ENCODE peak calls at places on chromosomes 16 and 17, in ten cellular contexts. W is NCI-H1105; L is T-helper 2 cell; D is heart right ventricle; B is anterior cingulate cortex; X is A172; T is endothelial cell; Y is HuH-7.5; F is activated CD8-positive, alpha-beta memory T cell treated with anti-CD3 and anti-CD28 coated beads for 1 hour; H is aorta. M is an unnamed sample.

GRCh38 chr17:1002771-1003555 is 6.0 kb downstream of the TIMM22 start:
- DNase-seq in L (no peak), W (no peak), Y (no peak), F (no peak), B (peak), X (no peak), D (no peak), H (no peak), T (no peak), M (no peak)

GRCh38 chr16:31085873-31086628 is 2.7 kb downstream of the PRSS53 start:
- DNase-seq in X (no peak), F (no peak), Y (no peak), H (no peak), L (no peak), W (no peak), T (no peak), B (no peak), D (no peak), M (no peak)

GRCh38 chr16:88804173-88804551 is 573 bp downstream of the CDT1 start:
- DNase-seq in F (no peak), D (no peak), Y (no peak), B (no peak), T (no peak), W (no peak), H (no peak), L (no peak), X (no peak), M (no peak)

GRCh38 chr16:13176711-13177110 is 275.3 kb downstream of the SHISA9 start:
- DNase-seq in B (no peak), T (no peak), L (no peak), D (no peak), H (no peak), X (peak), W (no peak), F (no peak), Y (no peak), M (no peak)

GRCh38 chr17:55005520-55005919 is 37.0 kb downstream of the STXBP4 start:
- DNase-seq in D (no peak), H (no peak), W (no peak), F (no peak), Y (no peak), B (no peak), L (no peak), X (peak), T (no peak), M (no peak)

GRCh38 chr17:77349976-77350830 is 209.4 kb downstream of the SEC14L1 start:
- DNase-seq in T (no peak), D (no peak), F (no peak), X (no peak), Y (no peak), W (no peak), H (no peak), L (no peak), B (no peak), M (no peak)

GRCh38 chr17:75047398-75048098 is 523 bp downstream of the KCTD2 start:
- DNase-seq in X (no peak), Y (no peak), D (peak), B (no peak), W (no peak), H (peak), L (peak), F (peak), T (peak), M (no peak)

GRCh38 chr17:15180121-15180561 is 85.0 kb downstream of the PMP22 start:
- DNase-seq in H (no peak), X (no peak), Y (no peak), W (no peak), L (no peak), B (peak), T (no peak), F (no peak), D (no peak), M (no peak)

GRCh38 chr16:50585331-50585776 is 37.2 kb downstream of the NKD1 start:
- DNase-seq in Y (no peak), L (no peak), F (no peak), T (no peak), X (no peak), W (no peak), B (peak), D (peak), H (peak), M (no peak)

GRCh38 chr17:65783845-65784334 is 222.4 kb upstream of the AXIN2 start:
- DNase-seq in D (no peak), L (no peak), T (no peak), Y (no peak), W (no peak), H (no peak), B (no peak), X (peak), F (no peak), M (no peak)